ENCODE peak calls at places on chromosomes 7 and 10, in ten cellular contexts. One of them, this sample, is unnamed.

GRCh38 chr7:33334349-33334748 is 205.0 kb downstream of the BBS9 start:
- ATAC-seq in activated CD8-positive, alpha-beta T cell treated with anti-CD3 and anti-CD28 coated beads, Interleukin-2, amount 10 ng/mL, durations not matched to agents 7 days and 5 days: no peak
- ATAC-seq in lower lobe of right lung: no peak
- ATAC-seq in HepG2: peak; percentile 63
- ATAC-seq in T-helper 17 cell: no peak
- ATAC-seq in naive thymus-derived CD4-positive, alpha-beta T cell: no peak
- ATAC-seq in effector memory CD8-positive, alpha-beta T cell: no peak
- ATAC-seq in mucosa of descending colon: no peak
- ATAC-seq in stimulated activated naive B cell treated with anti-CD40 and anti-IgM and Interleukin-4, amounts not matched to agents 10 μg/mL and 1 μg/mL and 100 μg/mL, for 72 hours: no peak
- ATAC-seq in Panc1: peak; percentile 66
- ATAC-seq in this sample: no peak

GRCh38 chr10:72075184-72076115 is 12.9 kb downstream of the SPOCK2 start:
- ATAC-seq in Panc1: no peak
- ATAC-seq in lower lobe of right lung: no peak
- ATAC-seq in mucosa of descending colon: no peak
- ATAC-seq in HepG2: no peak
- ATAC-seq in T-helper 17 cell: no peak
- ATAC-seq in stimulated activated naive B cell treated with anti-CD40 and anti-IgM and Interleukin-4, amounts not matched to agents 10 μg/mL and 1 μg/mL and 100 μg/mL, for 72 hours: no peak
- ATAC-seq in naive thymus-derived CD4-positive, alpha-beta T cell: no peak
- ATAC-seq in effector memory CD8-positive, alpha-beta T cell: no peak
- ATAC-seq in activated CD8-positive, alpha-beta T cell treated with anti-CD3 and anti-CD28 coated beads, Interleukin-2, amount 10 ng/mL, durations not matched to agents 7 days and 5 days: no peak
- ATAC-seq in this sample: no peak

GRCh38 chr7:24401628-24402593 is 117.9 kb downstream of the NPY start:
- ATAC-seq in lower lobe of right lung: no peak
- ATAC-seq in effector memory CD8-positive, alpha-beta T cell: peak; percentile 31
- ATAC-seq in activated CD8-positive, alpha-beta T cell treated with anti-CD3 and anti-CD28 coated beads, Interleukin-2, amount 10 ng/mL, durations not matched to agents 7 days and 5 days: no peak
- ATAC-seq in T-helper 17 cell: no peak
- ATAC-seq in Panc1: peak; percentile 79
- ATAC-seq in mucosa of descending colon: no peak
- ATAC-seq in stimulated activated naive B cell treated with anti-CD40 and anti-IgM and Interleukin-4, amounts not matched to agents 10 μg/mL and 1 μg/mL and 100 μg/mL, for 72 hours: no peak
- ATAC-seq in HepG2: peak; percentile 56
- ATAC-seq in naive thymus-derived CD4-positive, alpha-beta T cell: no peak
- ATAC-seq in this sample: no peak

GRCh38 chr10:79088176-79088575 is 19.4 kb downstream of the ZMIZ1 start:
- ATAC-seq in lower lobe of right lung: peak; percentile 53
- ATAC-seq in stimulated activated naive B cell treated with anti-CD40 and anti-IgM and Interleukin-4, amounts not matched to agents 10 μg/mL and 1 μg/mL and 100 μg/mL, for 72 hours: no peak
- ATAC-seq in HepG2: no peak
- ATAC-seq in activated CD8-positive, alpha-beta T cell treated with anti-CD3 and anti-CD28 coated beads, Interleukin-2, amount 10 ng/mL, durations not matched to agents 7 days and 5 days: no peak
- ATAC-seq in mucosa of descending colon: peak; percentile 82
- ATAC-seq in T-helper 17 cell: no peak
- ATAC-seq in Panc1: no peak
- ATAC-seq in effector memory CD8-positive, alpha-beta T cell: no peak
- ATAC-seq in naive thymus-derived CD4-positive, alpha-beta T cell: no peak
- ATAC-seq in this sample: no peak

GRCh38 chr7:158473238-158473637 is 114.4 kb downstream of the PTPRN2 start:
- ATAC-seq in HepG2: no peak
- ATAC-seq in lower lobe of right lung: peak; percentile 57
- ATAC-seq in T-helper 17 cell: no peak
- ATAC-seq in naive thymus-derived CD4-positive, alpha-beta T cell: no peak
- ATAC-seq in activated CD8-positive, alpha-beta T cell treated with anti-CD3 and anti-CD28 coated beads, Interleukin-2, amount 10 ng/mL, durations not matched to agents 7 days and 5 days: no peak
- ATAC-seq in effector memory CD8-positive, alpha-beta T cell: no peak
- ATAC-seq in Panc1: no peak
- ATAC-seq in mucosa of descending colon: peak; percentile 23
- ATAC-seq in stimulated activated naive B cell treated with anti-CD40 and anti-IgM and Interleukin-4, amounts not matched to agents 10 μg/mL and 1 μg/mL and 100 μg/mL, for 72 hours: no peak
- ATAC-seq in this sample: no peak

GRCh38 chr7:69411466-69411865 is 186.8 kb upstream of the AUTS2 start:
- ATAC-seq in effector memory CD8-positive, alpha-beta T cell: no peak
- ATAC-seq in HepG2: no peak
- ATAC-seq in mucosa of descending colon: no peak
- ATAC-seq in Panc1: peak; percentile 56
- ATAC-seq in stimulated activated naive B cell treated with anti-CD40 and anti-IgM and Interleukin-4, amounts not matched to agents 10 μg/mL and 1 μg/mL and 100 μg/mL, for 72 hours: no peak
- ATAC-seq in lower lobe of right lung: peak; percentile 27
- ATAC-seq in activated CD8-positive, alpha-beta T cell treated with anti-CD3 and anti-CD28 coated beads, Interleukin-2, amount 10 ng/mL, durations not matched to agents 7 days and 5 days: no peak
- ATAC-seq in naive thymus-derived CD4-positive, alpha-beta T cell: no peak
- ATAC-seq in T-helper 17 cell: no peak
- ATAC-seq in this sample: no peak

GRCh38 chr10:13852872-13853271 is 266.1 kb downstream of the PRPF18 start:
- ATAC-seq in mucosa of descending colon: no peak
- ATAC-seq in activated CD8-positive, alpha-beta T cell treated with anti-CD3 and anti-CD28 coated beads, Interleukin-2, amount 10 ng/mL, durations not matched to agents 7 days and 5 days: no peak
- ATAC-seq in effector memory CD8-positive, alpha-beta T cell: no peak
- ATAC-seq in HepG2: no peak
- ATAC-seq in Panc1: no peak
- ATAC-seq in naive thymus-derived CD4-positive, alpha-beta T cell: no peak
- ATAC-seq in T-helper 17 cell: no peak
- ATAC-seq in stimulated activated naive B cell treated with anti-CD40 and anti-IgM and Interleukin-4, amounts not matched to agents 10 μg/mL and 1 μg/mL and 100 μg/mL, for 72 hours: no peak
- ATAC-seq in lower lobe of right lung: peak; percentile 83
- ATAC-seq in this sample: peak; percentile 65

GRCh38 chr7:28378574-28379149 is 33.7 kb upstream of the CREB5 start:
- ATAC-seq in T-helper 17 cell: no peak
- ATAC-seq in naive thymus-derived CD4-positive, alpha-beta T cell: no peak
- ATAC-seq in mucosa of descending colon: no peak
- ATAC-seq in lower lobe of right lung: no peak
- ATAC-seq in HepG2: no peak
- ATAC-seq in activated CD8-positive, alpha-beta T cell treated with anti-CD3 and anti-CD28 coated beads, Interleukin-2, amount 10 ng/mL, durations not matched to agents 7 days and 5 days: no peak
- ATAC-seq in Panc1: no peak
- ATAC-seq in stimulated activated naive B cell treated with anti-CD40 and anti-IgM and Interleukin-4, amounts not matched to agents 10 μg/mL and 1 μg/mL and 100 μg/mL, for 72 hours: no peak
- ATAC-seq in effector memory CD8-positive, alpha-beta T cell: no peak
- ATAC-seq in this sample: no peak

GRCh38 chr7:3141326-3141725 is 97.7 kb upstream of the CARD11 start:
- ATAC-seq in HepG2: no peak
- ATAC-seq in Panc1: no peak
- ATAC-seq in stimulated activated naive B cell treated with anti-CD40 and anti-IgM and Interleukin-4, amounts not matched to agents 10 μg/mL and 1 μg/mL and 100 μg/mL, for 72 hours: no peak
- ATAC-seq in naive thymus-derived CD4-positive, alpha-beta T cell: no peak
- ATAC-seq in T-helper 17 cell: no peak
- ATAC-seq in mucosa of descending colon: no peak
- ATAC-seq in effector memory CD8-positive, alpha-beta T cell: no peak
- ATAC-seq in activated CD8-positive, alpha-beta T cell treated with anti-CD3 and anti-CD28 coated beads, Interleukin-2, amount 10 ng/mL, durations not matched to agents 7 days and 5 days: no peak
- ATAC-seq in lower lobe of right lung: no peak
- ATAC-seq in this sample: no peak

GRCh38 chr7:28575241-28575643 is 162.9 kb downstream of the CREB5 start:
- ATAC-seq in Panc1: no peak
- ATAC-seq in mucosa of descending colon: no peak
- ATAC-seq in lower lobe of right lung: no peak
- ATAC-seq in activated CD8-positive, alpha-beta T cell treated with anti-CD3 and anti-CD28 coated beads, Interleukin-2, amount 10 ng/mL, durations not matched to agents 7 days and 5 days: no peak
- ATAC-seq in stimulated activated naive B cell treated with anti-CD40 and anti-IgM and Interleukin-4, amounts not matched to agents 10 μg/mL and 1 μg/mL and 100 μg/mL, for 72 hours: peak; percentile 10
- ATAC-seq in naive thymus-derived CD4-positive, alpha-beta T cell: no peak
- ATAC-seq in HepG2: no peak
- ATAC-seq in T-helper 17 cell: no peak
- ATAC-seq in effector memory CD8-positive, alpha-beta T cell: no peak
- ATAC-seq in this sample: no peak

GRCh38 chr7:141312395-141312794 is 238.5 kb downstream of the TMEM178B start:
- ATAC-seq in Panc1: no peak
- ATAC-seq in effector memory CD8-positive, alpha-beta T cell: no peak
- ATAC-seq in HepG2: no peak
- ATAC-seq in stimulated activated naive B cell treated with anti-CD40 and anti-IgM and Interleukin-4, amounts not matched to agents 10 μg/mL and 1 μg/mL and 100 μg/mL, for 72 hours: no peak
- ATAC-seq in lower lobe of right lung: no peak
- ATAC-seq in naive thymus-derived CD4-positive, alpha-beta T cell: no peak
- ATAC-seq in mucosa of descending colon: no peak
- ATAC-seq in T-helper 17 cell: no peak
- ATAC-seq in activated CD8-positive, alpha-beta T cell treated with anti-CD3 and anti-CD28 coated beads, Interleukin-2, amount 10 ng/mL, durations not matched to agents 7 days and 5 days: no peak
- ATAC-seq in this sample: no peak

GRCh38 chr10:6299234-6299633 is 96.5 kb downstream of the PFKFB3 start:
- ATAC-seq in T-helper 17 cell: no peak
- ATAC-seq in stimulated activated naive B cell treated with anti-CD40 and anti-IgM and Interleukin-4, amounts not matched to agents 10 μg/mL and 1 μg/mL and 100 μg/mL, for 72 hours: no peak
- ATAC-seq in activated CD8-positive, alpha-beta T cell treated with anti-CD3 and anti-CD28 coated beads, Interleukin-2, amount 10 ng/mL, durations not matched to agents 7 days and 5 days: no peak
- ATAC-seq in Panc1: no peak
- ATAC-seq in effector memory CD8-positive, alpha-beta T cell: no peak
- ATAC-seq in mucosa of descending colon: peak; percentile 58
- ATAC-seq in naive thymus-derived CD4-positive, alpha-beta T cell: no peak
- ATAC-seq in lower lobe of right lung: no peak
- ATAC-seq in HepG2: peak; percentile 90
- ATAC-seq in this sample: no peak

GRCh38 chr10:89534826-89535166 is 598 bp downstream of the SLC16A12 start:
- ATAC-seq in mucosa of descending colon: no peak
- ATAC-seq in T-helper 17 cell: no peak
- ATAC-seq in stimulated activated naive B cell treated with anti-CD40 and anti-IgM and Interleukin-4, amounts not matched to agents 10 μg/mL and 1 μg/mL and 100 μg/mL, for 72 hours: no peak
- ATAC-seq in naive thymus-derived CD4-positive, alpha-beta T cell: no peak
- ATAC-seq in lower lobe of right lung: no peak
- ATAC-seq in activated CD8-positive, alpha-beta T cell treated with anti-CD3 and anti-CD28 coated beads, Interleukin-2, amount 10 ng/mL, durations not matched to agents 7 days and 5 days: no peak
- ATAC-seq in HepG2: no peak
- ATAC-seq in Panc1: no peak
- ATAC-seq in effector memory CD8-positive, alpha-beta T cell: no peak
- ATAC-seq in this sample: no peak

GRCh38 chr10:112286837-112287818 is 3.9 kb downstream of the TECTB start:
- ATAC-seq in HepG2: peak; percentile 93
- ATAC-seq in lower lobe of right lung: peak; percentile 65
- ATAC-seq in stimulated activated naive B cell treated with anti-CD40 and anti-IgM and Interleukin-4, amounts not matched to agents 10 μg/mL and 1 μg/mL and 100 μg/mL, for 72 hours: no peak
- ATAC-seq in effector memory CD8-positive, alpha-beta T cell: no peak
- ATAC-seq in mucosa of descending colon: no peak
- ATAC-seq in naive thymus-derived CD4-positive, alpha-beta T cell: no peak
- ATAC-seq in Panc1: no peak
- ATAC-seq in activated CD8-positive, alpha-beta T cell treated with anti-CD3 and anti-CD28 coated beads, Interleukin-2, amount 10 ng/mL, durations not matched to agents 7 days and 5 days: no peak
- ATAC-seq in T-helper 17 cell: no peak
- ATAC-seq in this sample: no peak

GRCh38 chr10:7787150-7787856 is 490 bp downstream of the KIN start:
- ATAC-seq in mucosa of descending colon: peak; percentile 24
- ATAC-seq in T-helper 17 cell: no peak
- ATAC-seq in lower lobe of right lung: peak; percentile 31
- ATAC-seq in activated CD8-positive, alpha-beta T cell treated with anti-CD3 and anti-CD28 coated beads, Interleukin-2, amount 10 ng/mL, durations not matched to agents 7 days and 5 days: peak; percentile 10
- ATAC-seq in effector memory CD8-positive, alpha-beta T cell: no peak
- ATAC-seq in stimulated activated naive B cell treated with anti-CD40 and anti-IgM and Interleukin-4, amounts not matched to agents 10 μg/mL and 1 μg/mL and 100 μg/mL, for 72 hours: peak; percentile 1
- ATAC-seq in Panc1: peak; percentile 37
- ATAC-seq in HepG2: peak; percentile 50
- ATAC-seq in naive thymus-derived CD4-positive, alpha-beta T cell: no peak
- ATAC-seq in this sample: peak; percentile 29

GRCh38 chr10:84826704-84827103 is 498.3 kb downstream of the CCSER2 start:
- ATAC-seq in HepG2: no peak
- ATAC-seq in mucosa of descending colon: no peak
- ATAC-seq in stimulated activated naive B cell treated with anti-CD40 and anti-IgM and Interleukin-4, amounts not matched to agents 10 μg/mL and 1 μg/mL and 100 μg/mL, for 72 hours: no peak
- ATAC-seq in activated CD8-positive, alpha-beta T cell treated with anti-CD3 and anti-CD28 coated beads, Interleukin-2, amount 10 ng/mL, durations not matched to agents 7 days and 5 days: no peak
- ATAC-seq in naive thymus-derived CD4-positive, alpha-beta T cell: no peak
- ATAC-seq in lower lobe of right lung: no peak
- ATAC-seq in T-helper 17 cell: no peak
- ATAC-seq in effector memory CD8-positive, alpha-beta T cell: no peak
- ATAC-seq in Panc1: no peak
- ATAC-seq in this sample: no peak

GRCh38 chr10:89702121-89702480 is 711 bp downstream of the KIF20B start:
- ATAC-seq in Panc1: peak; percentile 43
- ATAC-seq in effector memory CD8-positive, alpha-beta T cell: no peak
- ATAC-seq in T-helper 17 cell: no peak
- ATAC-seq in lower lobe of right lung: no peak
- ATAC-seq in HepG2: peak; percentile 17
- ATAC-seq in mucosa of descending colon: no peak
- ATAC-seq in naive thymus-derived CD4-positive, alpha-beta T cell: no peak
- ATAC-seq in activated CD8-positive, alpha-beta T cell treated with anti-CD3 and anti-CD28 coated beads, Interleukin-2, amount 10 ng/mL, durations not matched to agents 7 days and 5 days: no peak
- ATAC-seq in stimulated activated naive B cell treated with anti-CD40 and anti-IgM and Interleukin-4, amounts not matched to agents 10 μg/mL and 1 μg/mL and 100 μg/mL, for 72 hours: no peak
- ATAC-seq in this sample: no peak

GRCh38 chr7:153043440-153043839 is 283.9 kb downstream of the ACTR3B start:
- ATAC-seq in stimulated activated naive B cell treated with anti-CD40 and anti-IgM and Interleukin-4, amounts not matched to agents 10 μg/mL and 1 μg/mL and 100 μg/mL, for 72 hours: no peak
- ATAC-seq in effector memory CD8-positive, alpha-beta T cell: no peak
- ATAC-seq in lower lobe of right lung: no peak
- ATAC-seq in T-helper 17 cell: no peak
- ATAC-seq in mucosa of descending colon: no peak
- ATAC-seq in naive thymus-derived CD4-positive, alpha-beta T cell: no peak
- ATAC-seq in Panc1: no peak
- ATAC-seq in HepG2: no peak
- ATAC-seq in activated CD8-positive, alpha-beta T cell treated with anti-CD3 and anti-CD28 coated beads, Interleukin-2, amount 10 ng/mL, durations not matched to agents 7 days and 5 days: no peak
- ATAC-seq in this sample: no peak

GRCh38 chr7:24701232-24701898 is 55.9 kb downstream of the GSDME start:
- ATAC-seq in effector memory CD8-positive, alpha-beta T cell: no peak
- ATAC-seq in activated CD8-positive, alpha-beta T cell treated with anti-CD3 and anti-CD28 coated beads, Interleukin-2, amount 10 ng/mL, durations not matched to agents 7 days and 5 days: no peak
- ATAC-seq in Panc1: no peak
- ATAC-seq in naive thymus-derived CD4-positive, alpha-beta T cell: no peak
- ATAC-seq in mucosa of descending colon: no peak
- ATAC-seq in lower lobe of right lung: no peak
- ATAC-seq in HepG2: no peak
- ATAC-seq in T-helper 17 cell: no peak
- ATAC-seq in stimulated activated naive B cell treated with anti-CD40 and anti-IgM and Interleukin-4, amounts not matched to agents 10 μg/mL and 1 μg/mL and 100 μg/mL, for 72 hours: no peak
- ATAC-seq in this sample: no peak

GRCh38 chr7:65239324-65239706 is 134.3 kb upstream of the ZNF92 start:
- ATAC-seq in stimulated activated naive B cell treated with anti-CD40 and anti-IgM and Interleukin-4, amounts not matched to agents 10 μg/mL and 1 μg/mL and 100 μg/mL, for 72 hours: no peak
- ATAC-seq in activated CD8-positive, alpha-beta T cell treated with anti-CD3 and anti-CD28 coated beads, Interleukin-2, amount 10 ng/mL, durations not matched to agents 7 days and 5 days: no peak
- ATAC-seq in Panc1: peak; percentile 57
- ATAC-seq in naive thymus-derived CD4-positive, alpha-beta T cell: no peak
- ATAC-seq in lower lobe of right lung: peak; percentile 25
- ATAC-seq in HepG2: no peak
- ATAC-seq in effector memory CD8-positive, alpha-beta T cell: no peak
- ATAC-seq in T-helper 17 cell: no peak
- ATAC-seq in mucosa of descending colon: no peak
- ATAC-seq in this sample: peak; percentile 6

GRCh38 chr7:14000247-14000646 is 10.8 kb upstream of the ETV1 start:
- ATAC-seq in stimulated activated naive B cell treated with anti-CD40 and anti-IgM and Interleukin-4, amounts not matched to agents 10 μg/mL and 1 μg/mL and 100 μg/mL, for 72 hours: no peak
- ATAC-seq in HepG2: no peak
- ATAC-seq in lower lobe of right lung: no peak
- ATAC-seq in mucosa of descending colon: peak; percentile 31
- ATAC-seq in activated CD8-positive, alpha-beta T cell treated with anti-CD3 and anti-CD28 coated beads, Interleukin-2, amount 10 ng/mL, durations not matched to agents 7 days and 5 days: no peak
- ATAC-seq in effector memory CD8-positive, alpha-beta T cell: no peak
- ATAC-seq in naive thymus-derived CD4-positive, alpha-beta T cell: no peak
- ATAC-seq in T-helper 17 cell: no peak
- ATAC-seq in Panc1: no peak
- ATAC-seq in this sample: no peak

GRCh38 chr7:2099036-2099957 is 133.4 kb downstream of the MAD1L1 start:
- ATAC-seq in naive thymus-derived CD4-positive, alpha-beta T cell: peak; percentile 53
- ATAC-seq in effector memory CD8-positive, alpha-beta T cell: no peak
- ATAC-seq in T-helper 17 cell: peak; percentile 57
- ATAC-seq in lower lobe of right lung: no peak
- ATAC-seq in stimulated activated naive B cell treated with anti-CD40 and anti-IgM and Interleukin-4, amounts not matched to agents 10 μg/mL and 1 μg/mL and 100 μg/mL, for 72 hours: peak; percentile 73
- ATAC-seq in HepG2: no peak
- ATAC-seq in Panc1: no peak
- ATAC-seq in mucosa of descending colon: peak; percentile 16
- ATAC-seq in activated CD8-positive, alpha-beta T cell treated with anti-CD3 and anti-CD28 coated beads, Interleukin-2, amount 10 ng/mL, durations not matched to agents 7 days and 5 days: peak; percentile 59
- ATAC-seq in this sample: no peak

GRCh38 chr10:97096327-97097153 is 89.2 kb downstream of the SLIT1 start:
- ATAC-seq in HepG2: no peak
- ATAC-seq in lower lobe of right lung: no peak
- ATAC-seq in activated CD8-positive, alpha-beta T cell treated with anti-CD3 and anti-CD28 coated beads, Interleukin-2, amount 10 ng/mL, durations not matched to agents 7 days and 5 days: peak; percentile 19
- ATAC-seq in stimulated activated naive B cell treated with anti-CD40 and anti-IgM and Interleukin-4, amounts not matched to agents 10 μg/mL and 1 μg/mL and 100 μg/mL, for 72 hours: peak; percentile 31
- ATAC-seq in T-helper 17 cell: no peak
- ATAC-seq in effector memory CD8-positive, alpha-beta T cell: peak; percentile 86
- ATAC-seq in naive thymus-derived CD4-positive, alpha-beta T cell: peak; percentile 60
- ATAC-seq in mucosa of descending colon: no peak
- ATAC-seq in Panc1: no peak
- ATAC-seq in this sample: no peak

GRCh38 chr10:70479161-70479531 is 579 bp downstream of the PALD1 start:
- ATAC-seq in stimulated activated naive B cell treated with anti-CD40 and anti-IgM and Interleukin-4, amounts not matched to agents 10 μg/mL and 1 μg/mL and 100 μg/mL, for 72 hours: no peak
- ATAC-seq in lower lobe of right lung: no peak
- ATAC-seq in effector memory CD8-positive, alpha-beta T cell: no peak
- ATAC-seq in Panc1: peak; percentile 18
- ATAC-seq in T-helper 17 cell: no peak
- ATAC-seq in mucosa of descending colon: no peak
- ATAC-seq in activated CD8-positive, alpha-beta T cell treated with anti-CD3 and anti-CD28 coated beads, Interleukin-2, amount 10 ng/mL, durations not matched to agents 7 days and 5 days: no peak
- ATAC-seq in HepG2: no peak
- ATAC-seq in naive thymus-derived CD4-positive, alpha-beta T cell: no peak
- ATAC-seq in this sample: no peak

GRCh38 chr7:39367943-39368342 is 198.3 kb upstream of the YAE1 start:
- ATAC-seq in mucosa of descending colon: no peak
- ATAC-seq in lower lobe of right lung: no peak
- ATAC-seq in activated CD8-positive, alpha-beta T cell treated with anti-CD3 and anti-CD28 coated beads, Interleukin-2, amount 10 ng/mL, durations not matched to agents 7 days and 5 days: no peak
- ATAC-seq in effector memory CD8-positive, alpha-beta T cell: no peak
- ATAC-seq in Panc1: no peak
- ATAC-seq in naive thymus-derived CD4-positive, alpha-beta T cell: no peak
- ATAC-seq in T-helper 17 cell: no peak
- ATAC-seq in HepG2: no peak
- ATAC-seq in stimulated activated naive B cell treated with anti-CD40 and anti-IgM and Interleukin-4, amounts not matched to agents 10 μg/mL and 1 μg/mL and 100 μg/mL, for 72 hours: no peak
- ATAC-seq in this sample: no peak

GRCh38 chr10:50400694-50401093 is 149.4 kb upstream of the ASAH2 start:
- ATAC-seq in activated CD8-positive, alpha-beta T cell treated with anti-CD3 and anti-CD28 coated beads, Interleukin-2, amount 10 ng/mL, durations not matched to agents 7 days and 5 days: no peak
- ATAC-seq in naive thymus-derived CD4-positive, alpha-beta T cell: no peak
- ATAC-seq in effector memory CD8-positive, alpha-beta T cell: no peak
- ATAC-seq in lower lobe of right lung: peak; percentile 67
- ATAC-seq in stimulated activated naive B cell treated with anti-CD40 and anti-IgM and Interleukin-4, amounts not matched to agents 10 μg/mL and 1 μg/mL and 100 μg/mL, for 72 hours: no peak
- ATAC-seq in Panc1: no peak
- ATAC-seq in mucosa of descending colon: no peak
- ATAC-seq in T-helper 17 cell: no peak
- ATAC-seq in HepG2: no peak
- ATAC-seq in this sample: no peak

GRCh38 chr7:159061674-159062212 is 82.9 kb downstream of the VIPR2 start:
- ATAC-seq in T-helper 17 cell: no peak
- ATAC-seq in Panc1: no peak
- ATAC-seq in naive thymus-derived CD4-positive, alpha-beta T cell: no peak
- ATAC-seq in mucosa of descending colon: no peak
- ATAC-seq in stimulated activated naive B cell treated with anti-CD40 and anti-IgM and Interleukin-4, amounts not matched to agents 10 μg/mL and 1 μg/mL and 100 μg/mL, for 72 hours: no peak
- ATAC-seq in HepG2: no peak
- ATAC-seq in effector memory CD8-positive, alpha-beta T cell: no peak
- ATAC-seq in activated CD8-positive, alpha-beta T cell treated with anti-CD3 and anti-CD28 coated beads, Interleukin-2, amount 10 ng/mL, durations not matched to agents 7 days and 5 days: no peak
- ATAC-seq in lower lobe of right lung: no peak
- ATAC-seq in this sample: no peak

GRCh38 chr7:46725136-46725535 is 804.1 kb upstream of the IGFBP3 start:
- ATAC-seq in Panc1: no peak
- ATAC-seq in naive thymus-derived CD4-positive, alpha-beta T cell: no peak
- ATAC-seq in stimulated activated naive B cell treated with anti-CD40 and anti-IgM and Interleukin-4, amounts not matched to agents 10 μg/mL and 1 μg/mL and 100 μg/mL, for 72 hours: no peak
- ATAC-seq in mucosa of descending colon: no peak
- ATAC-seq in lower lobe of right lung: no peak
- ATAC-seq in HepG2: no peak
- ATAC-seq in effector memory CD8-positive, alpha-beta T cell: no peak
- ATAC-seq in activated CD8-positive, alpha-beta T cell treated with anti-CD3 and anti-CD28 coated beads, Interleukin-2, amount 10 ng/mL, durations not matched to agents 7 days and 5 days: no peak
- ATAC-seq in T-helper 17 cell: no peak
- ATAC-seq in this sample: no peak

This sample was measured in gastroesophageal sphincter.